ENCODE peak calls at places on chromosomes 7 and 10, in five cellular contexts. One of them, this sample, is unnamed.
A peak's percentile ranks its signal among the peaks of the same experiment; 100 is the strongest.

GRCh38 chr10:58291538-58292174 is 22.7 kb downstream of the CISD1 start:
- DNase-seq in mucosa of descending colon: peak; percentile 50
- DNase-seq in CD8-positive, alpha-beta memory T cell: no peak
- DNase-seq in CD4-positive, CD25-positive, alpha-beta regulatory T cell: peak; percentile 55
- DNase-seq in lung: no peak
- DNase-seq in this sample: no peak

GRCh38 chr10:105800626-105801025 is 1159.5 kb downstream of the SORCS3 start:
- DNase-seq in lung: no peak
- DNase-seq in CD4-positive, CD25-positive, alpha-beta regulatory T cell: no peak
- DNase-seq in mucosa of descending colon: no peak
- DNase-seq in CD8-positive, alpha-beta memory T cell: no peak
- DNase-seq in this sample: no peak

GRCh38 chr10:123391275-123392028 is 237.2 kb downstream of the BUB3 start:
- DNase-seq in CD8-positive, alpha-beta memory T cell: no peak
- DNase-seq in lung: no peak
- DNase-seq in CD4-positive, CD25-positive, alpha-beta regulatory T cell: no peak
- DNase-seq in mucosa of descending colon: no peak
- DNase-seq in this sample: no peak

GRCh38 chr10:17412323-17412722 is 42.1 kb downstream of the ST8SIA6 start:
- DNase-seq in mucosa of descending colon: no peak
- DNase-seq in lung: no peak
- DNase-seq in CD4-positive, CD25-positive, alpha-beta regulatory T cell: no peak
- DNase-seq in CD8-positive, alpha-beta memory T cell: no peak
- DNase-seq in this sample: no peak

GRCh38 chr10:122530177-122530576 is 30.4 kb upstream of the DMBT1 start:
- DNase-seq in CD8-positive, alpha-beta memory T cell: no peak
- DNase-seq in mucosa of descending colon: no peak
- DNase-seq in lung: no peak
- DNase-seq in CD4-positive, CD25-positive, alpha-beta regulatory T cell: no peak
- DNase-seq in this sample: no peak

GRCh38 chr7:30470783-30471182 is 7.8 kb downstream of the NOD1 start:
- DNase-seq in lung: peak; percentile 85
- DNase-seq in CD4-positive, CD25-positive, alpha-beta regulatory T cell: no peak
- DNase-seq in mucosa of descending colon: peak; percentile 55
- DNase-seq in CD8-positive, alpha-beta memory T cell: no peak
- DNase-seq in this sample: no peak

GRCh38 chr7:23235688-23236280 is 10.8 kb upstream of the GPNMB start:
- DNase-seq in CD8-positive, alpha-beta memory T cell: no peak
- DNase-seq in mucosa of descending colon: no peak
- DNase-seq in CD4-positive, CD25-positive, alpha-beta regulatory T cell: no peak
- DNase-seq in lung: no peak
- DNase-seq in this sample: no peak

GRCh38 chr7:138125119-138125518 is 48.9 kb downstream of the AKR1D1 start:
- DNase-seq in lung: no peak
- DNase-seq in CD4-positive, CD25-positive, alpha-beta regulatory T cell: no peak
- DNase-seq in CD8-positive, alpha-beta memory T cell: no peak
- DNase-seq in mucosa of descending colon: no peak
- DNase-seq in this sample: no peak

GRCh38 chr10:6918305-6918704 is 338.2 kb upstream of the PRKCQ start:
- DNase-seq in mucosa of descending colon: peak; percentile 67
- DNase-seq in CD4-positive, CD25-positive, alpha-beta regulatory T cell: peak; percentile 48
- DNase-seq in lung: peak; percentile 45
- DNase-seq in CD8-positive, alpha-beta memory T cell: peak; percentile 59
- DNase-seq in this sample: peak; percentile 33

GRCh38 chr7:67589178-67589577 is 592.5 kb downstream of the TYW1 start:
- DNase-seq in lung: no peak
- DNase-seq in CD8-positive, alpha-beta memory T cell: no peak
- DNase-seq in mucosa of descending colon: no peak
- DNase-seq in CD4-positive, CD25-positive, alpha-beta regulatory T cell: no peak
- DNase-seq in this sample: no peak

GRCh38 chr7:76408121-76408560 is 1.4 kb downstream of the SSC4D start:
- DNase-seq in CD8-positive, alpha-beta memory T cell: no peak
- DNase-seq in lung: no peak
- DNase-seq in mucosa of descending colon: no peak
- DNase-seq in CD4-positive, CD25-positive, alpha-beta regulatory T cell: no peak
- DNase-seq in this sample: no peak

GRCh38 chr10:69335063-69335587 is 56.8 kb downstream of the HK1 start:
- DNase-seq in CD8-positive, alpha-beta memory T cell: no peak
- DNase-seq in mucosa of descending colon: no peak
- DNase-seq in lung: peak; percentile 53
- DNase-seq in CD4-positive, CD25-positive, alpha-beta regulatory T cell: no peak
- DNase-seq in this sample: no peak

GRCh38 chr10:133590970-133591359 is 25.6 kb upstream of the SYCE1 start:
- DNase-seq in mucosa of descending colon: no peak
- DNase-seq in lung: no peak
- DNase-seq in CD4-positive, CD25-positive, alpha-beta regulatory T cell: no peak
- DNase-seq in CD8-positive, alpha-beta memory T cell: no peak
- DNase-seq in this sample: no peak

GRCh38 chr10:53487019-53487983 is 714.7 kb upstream of the MBL2 start:
- DNase-seq in CD4-positive, CD25-positive, alpha-beta regulatory T cell: no peak
- DNase-seq in CD8-positive, alpha-beta memory T cell: no peak
- DNase-seq in lung: no peak
- DNase-seq in mucosa of descending colon: no peak
- DNase-seq in this sample: no peak

GRCh38 chr7:146175716-146176115 is 59.1 kb downstream of the CNTNAP2 start:
- DNase-seq in CD8-positive, alpha-beta memory T cell: no peak
- DNase-seq in lung: no peak
- DNase-seq in CD4-positive, CD25-positive, alpha-beta regulatory T cell: no peak
- DNase-seq in mucosa of descending colon: no peak
- DNase-seq in this sample: no peak

GRCh38 chr10:7205656-7206055 is 205.2 kb downstream of the SFMBT2 start:
- DNase-seq in CD4-positive, CD25-positive, alpha-beta regulatory T cell: no peak
- DNase-seq in mucosa of descending colon: no peak
- DNase-seq in CD8-positive, alpha-beta memory T cell: no peak
- DNase-seq in lung: no peak
- DNase-seq in this sample: no peak

GRCh38 chr10:19247843-19248242 is 199.2 kb downstream of the MALRD1 start:
- DNase-seq in mucosa of descending colon: no peak
- DNase-seq in lung: no peak
- DNase-seq in CD8-positive, alpha-beta memory T cell: no peak
- DNase-seq in CD4-positive, CD25-positive, alpha-beta regulatory T cell: no peak
- DNase-seq in this sample: no peak

GRCh38 chr7:124062171-124062570 is 29.3 kb upstream of the TMEM229A start:
- DNase-seq in mucosa of descending colon: no peak
- DNase-seq in lung: no peak
- DNase-seq in CD4-positive, CD25-positive, alpha-beta regulatory T cell: no peak
- DNase-seq in CD8-positive, alpha-beta memory T cell: no peak
- DNase-seq in this sample: no peak

GRCh38 chr10:75079436-75080083 is 31.9 kb upstream of the SAMD8 start:
- DNase-seq in lung: no peak
- DNase-seq in CD8-positive, alpha-beta memory T cell: no peak
- DNase-seq in CD4-positive, CD25-positive, alpha-beta regulatory T cell: no peak
- DNase-seq in mucosa of descending colon: no peak
- DNase-seq in this sample: no peak

GRCh38 chr10:52004342-52004949 is 305.1 kb upstream of the CSTF2T start:
- DNase-seq in mucosa of descending colon: no peak
- DNase-seq in CD4-positive, CD25-positive, alpha-beta regulatory T cell: no peak
- DNase-seq in CD8-positive, alpha-beta memory T cell: no peak
- DNase-seq in lung: no peak
- DNase-seq in this sample: no peak

GRCh38 chr10:71234970-71235681 is 22.8 kb downstream of the UNC5B start:
- DNase-seq in lung: peak; percentile 54
- DNase-seq in CD4-positive, CD25-positive, alpha-beta regulatory T cell: no peak
- DNase-seq in mucosa of descending colon: peak; percentile 35
- DNase-seq in CD8-positive, alpha-beta memory T cell: no peak
- DNase-seq in this sample: no peak

GRCh38 chr7:102925962-102926825 is 13.4 kb downstream of the LRRC17 start:
- DNase-seq in lung: no peak
- DNase-seq in CD8-positive, alpha-beta memory T cell: no peak
- DNase-seq in CD4-positive, CD25-positive, alpha-beta regulatory T cell: no peak
- DNase-seq in mucosa of descending colon: no peak
- DNase-seq in this sample: no peak

GRCh38 chr10:5775705-5776104 is 37.5 kb downstream of the GDI2 start:
- DNase-seq in lung: no peak
- DNase-seq in CD8-positive, alpha-beta memory T cell: peak; percentile 62
- DNase-seq in CD4-positive, CD25-positive, alpha-beta regulatory T cell: peak; percentile 87
- DNase-seq in mucosa of descending colon: peak; percentile 21
- DNase-seq in this sample: peak; percentile 67

GRCh38 chr7:7895004-7895650 is 73.5 kb upstream of the GLCCI1 start:
- DNase-seq in lung: no peak
- DNase-seq in mucosa of descending colon: no peak
- DNase-seq in CD4-positive, CD25-positive, alpha-beta regulatory T cell: no peak
- DNase-seq in CD8-positive, alpha-beta memory T cell: no peak
- DNase-seq in this sample: no peak

GRCh38 chr7:43590862-43591550 is 8.1 kb downstream of the STK17A start:
- DNase-seq in mucosa of descending colon: no peak
- DNase-seq in CD4-positive, CD25-positive, alpha-beta regulatory T cell: no peak
- DNase-seq in lung: no peak
- DNase-seq in CD8-positive, alpha-beta memory T cell: no peak
- DNase-seq in this sample: no peak

GRCh38 chr10:101987136-101987535 is 68.8 kb downstream of the ARMH3 start:
- DNase-seq in CD8-positive, alpha-beta memory T cell: no peak
- DNase-seq in mucosa of descending colon: no peak
- DNase-seq in CD4-positive, CD25-positive, alpha-beta regulatory T cell: no peak
- DNase-seq in lung: no peak
- DNase-seq in this sample: no peak

GRCh38 chr10:75084834-75085384 is 26.5 kb upstream of the SAMD8 start:
- DNase-seq in CD8-positive, alpha-beta memory T cell: no peak
- DNase-seq in lung: no peak
- DNase-seq in CD4-positive, CD25-positive, alpha-beta regulatory T cell: no peak
- DNase-seq in mucosa of descending colon: no peak
- DNase-seq in this sample: no peak

GRCh38 chr10:49082767-49083166 is 32.6 kb downstream of the VSTM4 start:
- DNase-seq in lung: no peak
- DNase-seq in CD8-positive, alpha-beta memory T cell: no peak
- DNase-seq in mucosa of descending colon: no peak
- DNase-seq in CD4-positive, CD25-positive, alpha-beta regulatory T cell: no peak
- DNase-seq in this sample: no peak

GRCh38 chr10:113133497-113133896 is 183.4 kb downstream of the TCF7L2 start:
- DNase-seq in CD8-positive, alpha-beta memory T cell: no peak
- DNase-seq in lung: no peak
- DNase-seq in mucosa of descending colon: no peak
- DNase-seq in CD4-positive, CD25-positive, alpha-beta regulatory T cell: no peak
- DNase-seq in this sample: no peak

GRCh38 chr10:122362621-122363020 is 11.9 kb upstream of the PLEKHA1 start:
- DNase-seq in lung: no peak
- DNase-seq in mucosa of descending colon: no peak
- DNase-seq in CD4-positive, CD25-positive, alpha-beta regulatory T cell: no peak
- DNase-seq in CD8-positive, alpha-beta memory T cell: no peak
- DNase-seq in this sample: no peak

GRCh38 chr7:132575987-132576722 is at the start of gene PLXNA4:
- DNase-seq in CD8-positive, alpha-beta memory T cell: no peak
- DNase-seq in lung: no peak
- DNase-seq in mucosa of descending colon: no peak
- DNase-seq in CD4-positive, CD25-positive, alpha-beta regulatory T cell: no peak
- DNase-seq in this sample: no peak

GRCh38 chr7:144812379-144813283 is 23.2 kb downstream of the TPK1 start:
- DNase-seq in mucosa of descending colon: no peak
- DNase-seq in CD8-positive, alpha-beta memory T cell: peak; percentile 18
- DNase-seq in CD4-positive, CD25-positive, alpha-beta regulatory T cell: peak; percentile 66
- DNase-seq in lung: no peak
- DNase-seq in this sample: no peak

GRCh38 chr7:2757361-2757903 is 69.4 kb downstream of the AMZ1 start:
- DNase-seq in CD4-positive, CD25-positive, alpha-beta regulatory T cell: no peak
- DNase-seq in CD8-positive, alpha-beta memory T cell: no peak
- DNase-seq in lung: no peak
- DNase-seq in mucosa of descending colon: no peak
- DNase-seq in this sample: no peak

DNA sequence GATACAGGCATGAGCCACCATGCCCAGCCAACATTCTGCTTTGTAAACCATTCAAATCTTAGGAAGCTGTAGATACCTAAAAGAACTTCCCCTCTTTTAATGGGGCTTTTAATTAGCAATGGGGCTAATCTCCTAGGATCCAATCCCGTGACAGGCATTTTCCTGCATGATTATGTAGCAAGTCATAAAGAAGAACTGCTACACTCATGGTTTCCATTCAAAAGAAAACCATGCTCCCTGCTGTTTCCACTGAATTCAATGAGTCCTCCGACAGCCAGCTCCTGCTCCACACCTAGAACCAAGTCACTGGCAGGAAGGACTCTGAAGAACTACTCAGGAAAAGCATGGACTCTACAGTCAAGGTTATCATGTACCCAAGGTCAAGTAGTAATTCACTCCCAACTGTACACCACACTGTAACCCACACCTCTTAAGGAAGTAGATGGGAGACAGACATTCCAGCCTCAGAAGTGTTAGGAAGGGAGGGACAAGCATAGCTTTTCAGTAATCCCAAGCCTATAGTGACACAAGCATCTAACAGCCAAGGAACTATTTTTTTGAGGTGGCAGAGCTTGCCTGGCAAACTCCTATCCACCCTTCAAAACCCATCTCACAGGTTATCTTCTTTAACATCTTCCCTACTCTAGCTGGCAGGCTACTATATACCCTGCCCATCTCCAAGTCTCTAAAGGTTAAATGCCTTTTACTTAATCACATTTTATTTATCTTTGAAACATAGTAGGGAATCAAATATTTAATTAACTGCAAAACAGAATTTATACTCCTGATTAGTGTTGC is 47.5 kb downstream of the CTBP2 start:
- DNase-seq in CD4-positive, CD25-positive, alpha-beta regulatory T cell: no peak
- DNase-seq in CD8-positive, alpha-beta memory T cell: no peak
- DNase-seq in lung: no peak
- DNase-seq in mucosa of descending colon: no peak
- DNase-seq in this sample: no peak
- H3K9me3 ChIP-seq in CD4-positive, CD25-positive, alpha-beta regulatory T cell: no peaks in the 10 kb centered on the region
- H3K9me3 ChIP-seq in CD8-positive, alpha-beta memory T cell: no peaks in the 10 kb centered on the region
- H3K9me3 ChIP-seq in lung: peaks cover 3% of the 10 kb centered on the region
- H3K9me3 ChIP-seq in mucosa of descending colon: no peaks in the 10 kb centered on the region
- H3K9me3 ChIP-seq in this sample: no peaks in the 10 kb centered on the region

GRCh38 chr10:131689486-131689885 is 211.3 kb upstream of the PPP2R2D start:
- DNase-seq in mucosa of descending colon: no peak
- DNase-seq in CD8-positive, alpha-beta memory T cell: no peak
- DNase-seq in lung: no peak
- DNase-seq in CD4-positive, CD25-positive, alpha-beta regulatory T cell: no peak
- DNase-seq in this sample: no peak
- H3K9me3 ChIP-seq in mucosa of descending colon: no peaks in the 10 kb centered on the region
- H3K9me3 ChIP-seq in CD8-positive, alpha-beta memory T cell: no peaks in the 10 kb centered on the region
- H3K9me3 ChIP-seq in lung: no peaks in the 10 kb centered on the region
- H3K9me3 ChIP-seq in CD4-positive, CD25-positive, alpha-beta regulatory T cell: no peaks in the 10 kb centered on the region
- H3K9me3 ChIP-seq in this sample: no peaks in the 10 kb centered on the region

GRCh38 chr7:158495256-158495655 is 92.4 kb downstream of the PTPRN2 start:
- DNase-seq in lung: no peak
- DNase-seq in CD4-positive, CD25-positive, alpha-beta regulatory T cell: no peak
- DNase-seq in mucosa of descending colon: no peak
- DNase-seq in CD8-positive, alpha-beta memory T cell: no peak
- DNase-seq in this sample: no peak

GRCh38 chr7:158498443-158499108 is 89.0 kb downstream of the PTPRN2 start:
- DNase-seq in CD8-positive, alpha-beta memory T cell: no peak
- DNase-seq in CD4-positive, CD25-positive, alpha-beta regulatory T cell: no peak
- DNase-seq in mucosa of descending colon: peak; percentile 17
- DNase-seq in lung: no peak
- DNase-seq in this sample: no peak

GRCh38 chr7:158495780-158496179 is 91.8 kb downstream of the PTPRN2 start:
- DNase-seq in CD4-positive, CD25-positive, alpha-beta regulatory T cell: no peak
- DNase-seq in mucosa of descending colon: no peak
- DNase-seq in lung: no peak
- DNase-seq in CD8-positive, alpha-beta memory T cell: no peak
- DNase-seq in this sample: no peak

GRCh38 chr7:158494643-158495042 is 93.0 kb downstream of the PTPRN2 start:
- DNase-seq in mucosa of descending colon: no peak
- DNase-seq in lung: no peak
- DNase-seq in CD4-positive, CD25-positive, alpha-beta regulatory T cell: no peak
- DNase-seq in CD8-positive, alpha-beta memory T cell: no peak
- DNase-seq in this sample: no peak

GRCh38 chr7:158497627-158498026 is 90.0 kb downstream of the PTPRN2 start:
- DNase-seq in mucosa of descending colon: no peak
- DNase-seq in CD8-positive, alpha-beta memory T cell: no peak
- DNase-seq in CD4-positive, CD25-positive, alpha-beta regulatory T cell: no peak
- DNase-seq in lung: no peak
- DNase-seq in this sample: no peak
- H3K9me3 ChIP-seq in mucosa of descending colon: no peaks in the 10 kb centered on the region
- H3K9me3 ChIP-seq in CD8-positive, alpha-beta memory T cell: no peaks in the 10 kb centered on the region
- H3K9me3 ChIP-seq in CD4-positive, CD25-positive, alpha-beta regulatory T cell: no peaks in the 10 kb centered on the region
- H3K9me3 ChIP-seq in lung: peaks cover 1% of the 10 kb centered on the region
- H3K9me3 ChIP-seq in this sample: no peaks in the 10 kb centered on the region

GRCh38 chr7:158447206-158448171 is 140.1 kb downstream of the PTPRN2 start:
- DNase-seq in lung: no peak
- DNase-seq in mucosa of descending colon: no peak
- DNase-seq in CD8-positive, alpha-beta memory T cell: no peak
- DNase-seq in CD4-positive, CD25-positive, alpha-beta regulatory T cell: no peak
- DNase-seq in this sample: no peak
- H3K9me3 ChIP-seq in lung: peaks cover 6% of the 10 kb centered on the region
- H3K9me3 ChIP-seq in mucosa of descending colon: no peaks in the 10 kb centered on the region
- H3K9me3 ChIP-seq in CD8-positive, alpha-beta memory T cell: no peaks in the 10 kb centered on the region
- H3K9me3 ChIP-seq in CD4-positive, CD25-positive, alpha-beta regulatory T cell: no peaks in the 10 kb centered on the region
- H3K9me3 ChIP-seq in this sample: no peaks in the 10 kb centered on the region